ENCODE peak calls at places on chromosomes 16 and 17, in seven cellular contexts. Q is PC-9, X is brain microvascular endothelial cell, W is stomach, F is ovary, P is right atrium auricular region, N is neural progenitor cell. Z is an unnamed sample.

GRCh38 chr16:64687796-64688195 is 434.1 kb downstream of the CDH11 start:
- DNase-seq in W (no peak), P (no peak), F (no peak), Q (no peak), N (no peak), X (no peak), Z (no peak)

GRCh38 chr16:47043200-47043599 is 69.7 kb upstream of the DNAJA2 start:
- DNase-seq in N (no peak), W (no peak), X (no peak), Q (no peak), P (no peak), F (no peak), Z (peak; percentile 51)

GRCh38 chr17:67377727-67378443 is 804 bp downstream of the PITPNC1 start:
- DNase-seq in F (peak; percentile 66), W (peak; percentile 54), Q (peak; percentile 39), P (no peak), X (no peak), N (peak; percentile 74), Z (peak; percentile 49)

GRCh38 chr17:19348806-19349205 is 13.7 kb downstream of the B9D1 start:
- DNase-seq in F (no peak), P (no peak), X (no peak), Q (no peak), N (no peak), W (no peak), Z (no peak)

GRCh38 chr17:4605826-4606225 is 21.5 kb downstream of the SMTNL2 start:
- DNase-seq in X (peak; percentile 73), P (no peak), Q (no peak), W (no peak), N (no peak), F (peak; percentile 76), Z (no peak)

GRCh38 chr17:45345554-45346254 is 28.9 kb upstream of the MAP3K14 start:
- DNase-seq in F (no peak), N (no peak), X (peak; percentile 25), Q (no peak), W (no peak), P (no peak), Z (no peak)

GRCh38 chr17:70434536-70435490 is 265.5 kb downstream of the KCNJ2 start:
- DNase-seq in W (no peak), P (no peak), N (no peak), X (no peak), Q (no peak), F (no peak), Z (no peak)

GRCh38 chr17:61813211-61813610 is 50.1 kb downstream of the BRIP1 start:
- DNase-seq in F (no peak), W (no peak), P (no peak), N (no peak), X (no peak), Q (no peak), Z (no peak)

GRCh38 chr16:53504665-53505064 is 1.7 kb upstream of the AKTIP start:
- DNase-seq in X (peak; percentile 89), F (no peak), W (no peak), P (no peak), N (no peak), Q (no peak), Z (no peak)

GRCh38 chr16:11781773-11782172 is 15.3 kb downstream of the ZC3H7A start:
- DNase-seq in X (no peak), P (no peak), Q (no peak), F (no peak), W (no peak), N (no peak), Z (peak; percentile 71)
- H3K4me3 ChIP-seq in X (no peak overlapping the region), P (no peak overlapping the region), Q (no peak overlapping the region), F (no peak overlapping the region), W (no peak overlapping the region), N (no peak overlapping the region), Z (no peak overlapping the region)

GRCh38 chr17:73646409-73647305 is 2.4 kb upstream of the SDK2 start:
- DNase-seq in F (no peak), Q (no peak), P (no peak), X (no peak), N (peak; percentile 79), W (peak; percentile 13), Z (no peak)

GRCh38 chr17:73644145-73645049 is at the start of gene SDK2:
- DNase-seq in W (peak; percentile 22), Q (no peak), P (no peak), X (no peak), F (peak; percentile 37), N (peak; percentile 61), Z (no peak)

GRCh38 chr17:73643012-73643845 is 1.0 kb downstream of the SDK2 start:
- DNase-seq in P (no peak), N (peak; percentile 71), Q (no peak), W (peak; percentile 17), F (peak; percentile 32), X (no peak), Z (no peak)

GRCh38 chr17:73643846-73644144 is 450 bp downstream of the SDK2 start:
- DNase-seq in Q (no peak), N (peak; percentile 58), F (no peak), P (no peak), X (no peak), W (no peak), Z (no peak)

DNA sequence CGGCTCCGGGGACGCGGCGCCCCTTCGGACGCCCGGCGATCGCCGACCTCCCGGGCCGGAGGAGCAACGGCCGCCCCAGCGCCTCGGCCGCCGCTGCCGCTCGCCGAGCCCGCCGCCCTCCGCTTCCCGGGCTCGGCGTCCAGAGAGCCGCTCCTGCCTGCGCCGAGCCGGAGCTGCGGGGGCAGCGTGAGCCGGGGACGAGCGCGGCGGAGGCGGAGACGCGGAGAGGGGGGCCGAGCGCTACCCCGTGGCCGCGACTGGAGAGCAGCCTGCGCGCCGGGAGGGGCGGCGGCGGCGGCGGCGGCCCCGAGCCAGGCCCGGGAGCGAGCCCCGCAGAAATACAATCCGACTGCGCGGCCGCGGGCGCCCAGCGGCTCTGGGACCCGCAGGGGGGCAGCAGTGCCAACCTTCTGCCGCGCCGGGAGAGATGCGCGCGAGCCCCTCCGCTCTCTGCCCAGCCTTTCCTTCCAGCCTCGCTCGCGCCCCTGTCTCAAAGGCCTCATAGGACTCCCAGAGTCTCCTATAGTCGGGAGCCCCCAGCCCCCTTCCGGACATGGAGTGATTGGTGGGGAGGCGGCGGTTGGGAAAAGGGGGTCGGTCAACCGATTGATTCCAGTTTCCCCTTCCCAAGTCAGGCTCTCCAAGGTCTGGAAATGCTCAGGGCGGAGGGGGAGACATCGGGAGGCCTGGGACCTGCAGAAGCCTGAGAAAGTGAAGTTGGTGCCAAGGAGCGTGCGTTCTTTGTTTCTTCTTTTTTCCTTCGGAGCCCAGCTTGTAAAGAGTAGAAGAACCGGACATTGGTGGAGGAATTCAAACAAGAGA is 1.0 kb upstream of the SDK2 start:
- DNase-seq in N (peak; percentile 94), Q (no peak), P (no peak), W (peak; percentile 25), X (no peak), F (peak; percentile 73), Z (peak; percentile 67)
- H3K4me3 ChIP-seq in N (peak overlapping the region; percentile 87), Q (no peak overlapping the region), P (peak overlapping the region; percentile 59), W (peak overlapping the region; percentile 51), X (peak overlapping the region; percentile 17), F (peak overlapping the region; percentile 27), Z (peak overlapping the region; percentile 39)

DNA sequence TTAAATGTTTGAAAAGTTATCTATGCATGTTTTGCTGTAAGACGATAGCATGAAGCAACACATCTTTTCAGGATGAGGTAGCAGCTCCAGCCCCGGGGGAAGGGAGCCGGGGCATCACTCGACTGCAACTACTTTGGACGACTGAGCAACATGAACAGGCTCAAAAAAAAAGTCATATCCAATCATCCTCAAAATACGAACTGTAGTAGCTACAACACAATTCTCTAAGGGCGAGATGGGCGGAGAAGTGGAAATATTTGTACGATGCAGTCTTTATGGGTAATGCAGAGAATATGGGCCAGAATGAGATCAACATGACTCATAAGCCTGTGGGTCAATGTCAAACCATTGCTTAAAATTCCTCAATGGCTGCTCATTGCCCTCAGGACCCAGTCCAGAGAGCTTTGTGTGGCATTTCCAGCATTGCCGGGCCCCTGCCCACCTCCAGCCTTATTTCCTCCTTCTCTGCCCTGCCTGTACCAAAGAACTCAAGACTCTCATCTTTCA is 17.7 kb upstream of the SMURF2 start:
- DNase-seq in X (peak; percentile 98), F (no peak), P (no peak), Q (peak; percentile 81), N (no peak), W (no peak), Z (no peak)
- H3K4me3 ChIP-seq in X (no peak overlapping the region), F (no peak overlapping the region), P (no peak overlapping the region), Q (peak overlapping the region; percentile 42), N (no peak overlapping the region), W (no peak overlapping the region), Z (no peak overlapping the region)

GRCh38 chr17:2395258-2396170 is 5.3 kb downstream of the MNT start:
- DNase-seq in W (no peak), N (no peak), X (peak; percentile 63), F (peak; percentile 59), P (no peak), Q (no peak), Z (no peak)
- H3K4me3 ChIP-seq in W (no peak overlapping the region), N (peak overlapping the region; percentile 42), X (no peak overlapping the region), F (no peak overlapping the region), P (peak overlapping the region; percentile 47), Q (peak overlapping the region; percentile 51), Z (no peak overlapping the region)

GRCh38 chr16:74487634-74488495 is 66.6 kb upstream of the CLEC18B start:
- DNase-seq in P (no peak), F (no peak), Q (no peak), X (no peak), W (no peak), N (no peak), Z (no peak)

GRCh38 chr16:74480150-74481029 is 59.1 kb upstream of the CLEC18B start:
- DNase-seq in X (no peak), W (peak; percentile 49), N (peak; percentile 26), F (no peak), P (no peak), Q (peak; percentile 80), Z (no peak)

GRCh38 chr16:74485916-74486315 is 64.6 kb upstream of the CLEC18B start:
- DNase-seq in Q (no peak), N (no peak), W (no peak), P (no peak), X (no peak), F (no peak), Z (no peak)
- H3K4me3 ChIP-seq in Q (no peak overlapping the region), N (no peak overlapping the region), W (no peak overlapping the region), P (no peak overlapping the region), X (no peak overlapping the region), F (no peak overlapping the region), Z (no peak overlapping the region)

GRCh38 chr17:2483084-2483483 is 28.6 kb downstream of the METTL16 start:
- DNase-seq in Q (no peak), P (no peak), F (no peak), W (no peak), N (no peak), X (no peak), Z (no peak)

GRCh38 chr17:2485543-2485942 is 26.1 kb downstream of the METTL16 start:
- DNase-seq in W (no peak), F (no peak), P (no peak), X (no peak), Q (peak; percentile 11), N (no peak), Z (no peak)

GRCh38 chr17:2487306-2487705 is 24.4 kb downstream of the METTL16 start:
- DNase-seq in X (no peak), F (no peak), N (no peak), W (no peak), Q (no peak), P (no peak), Z (no peak)

GRCh38 chr17:2485970-2486369 is 25.7 kb downstream of the METTL16 start:
- DNase-seq in Q (no peak), W (no peak), F (no peak), N (no peak), P (no peak), X (no peak), Z (no peak)

DNA sequence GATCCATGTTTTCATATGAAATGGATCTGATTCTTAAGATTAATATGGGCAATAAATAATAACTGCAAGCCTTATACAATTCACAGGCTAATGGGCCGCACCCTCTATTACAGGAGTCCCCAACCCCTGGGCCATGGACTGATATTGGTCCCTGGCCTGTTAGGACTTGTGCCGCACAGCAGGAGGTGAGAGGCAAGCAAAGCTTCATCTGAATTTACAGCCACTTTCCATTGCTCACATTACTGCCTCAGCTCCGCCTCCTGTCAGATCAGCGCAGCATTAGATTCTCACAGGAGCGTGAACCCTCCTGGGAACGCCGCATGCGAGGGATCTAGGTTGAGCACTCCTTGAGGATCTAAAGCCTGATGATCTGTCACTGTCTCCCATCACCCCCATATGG is 26.8 kb downstream of the METTL16 start:
- DNase-seq in N (peak; percentile 75), P (no peak), W (no peak), F (no peak), X (no peak), Q (no peak), Z (peak; percentile 5)
- H3K4me3 ChIP-seq in N (no peak overlapping the region), P (no peak overlapping the region), W (no peak overlapping the region), F (no peak overlapping the region), X (no peak overlapping the region), Q (no peak overlapping the region), Z (no peak overlapping the region)

Z was measured in dorsolateral prefrontal cortex.